ENCODE peak calls at places on chromosome 10, in six cellular contexts. T, I, B, P, A and K are unnamed samples. For H3K4me1, the result is how much of the 10 kb centered on the place peaks cover.

GRCh38 chr10:43816351-43817321 is 168.0 kb upstream of the ZNF32 start:
- DNase-seq in T (no peak), I (no peak), B (peak), P (peak), A (no peak), K (no peak)

GRCh38 chr10:128173383-128173782 is 47.2 kb upstream of the MKI67 start:
- DNase-seq in T (no peak), I (no peak), B (peak), P (peak), A (no peak), K (no peak)

GRCh38 chr10:33209777-33210176 is 124.7 kb downstream of the NRP1 start:
- DNase-seq in T (no peak), I (no peak), B (no peak), P (no peak), A (no peak), K (no peak)

GRCh38 chr10:53918755-53919154 is 882.3 kb downstream of the PCDH15 start:
- DNase-seq in T (no peak), I (no peak), B (no peak), P (no peak), A (no peak), K (no peak)

GRCh38 chr10:31648966-31649365 is 279.7 kb downstream of the ARHGAP12 start:
- DNase-seq in T (no peak), I (no peak), B (no peak), P (no peak), A (no peak), K (no peak)

GRCh38 chr10:21217107-21217506 is 308.4 kb downstream of the SKIDA1 start:
- DNase-seq in T (no peak), I (no peak), B (no peak), P (no peak), A (no peak), K (no peak)

GRCh38 chr10:61244261-61244775 is 208.9 kb downstream of the TMEM26 start:
- DNase-seq in T (no peak), I (no peak), B (no peak), P (no peak), A (no peak), K (no peak)

GRCh38 chr10:98269435-98269912 is 1.5 kb upstream of the LOXL4 start:
- DNase-seq in T (peak), I (no peak), B (peak), P (peak), A (peak), K (peak)

GRCh38 chr10:69644658-69645295 is 14.7 kb downstream of the FAM241B start:
- DNase-seq in T (no peak), I (no peak), B (peak), P (peak), A (peak), K (peak)

GRCh38 chr10:103858360-103858759 is 3.0 kb upstream of the SH3PXD2A start:
- DNase-seq in T (no peak), I (no peak), B (no peak), P (no peak), A (no peak), K (no peak)

GRCh38 chr10:107689318-107689717 is 524.8 kb upstream of the SORCS1 start:
- DNase-seq in T (no peak), I (no peak), B (no peak), P (peak), A (no peak), K (no peak)

GRCh38 chr10:60479305-60480020 is 89.8 kb upstream of the ANK3 start:
- DNase-seq in T (no peak), I (no peak), B (no peak), P (peak), A (no peak), K (no peak)

GRCh38 chr10:70849582-70850016 is 33.9 kb downstream of the SGPL1 start:
- DNase-seq in T (no peak), I (no peak), B (peak), P (peak), A (no peak), K (no peak)

GRCh38 chr10:103630156-103630555 is 136.7 kb downstream of the NEURL1 start:
- DNase-seq in T (no peak), I (no peak), B (no peak), P (no peak), A (no peak), K (no peak)

DNA sequence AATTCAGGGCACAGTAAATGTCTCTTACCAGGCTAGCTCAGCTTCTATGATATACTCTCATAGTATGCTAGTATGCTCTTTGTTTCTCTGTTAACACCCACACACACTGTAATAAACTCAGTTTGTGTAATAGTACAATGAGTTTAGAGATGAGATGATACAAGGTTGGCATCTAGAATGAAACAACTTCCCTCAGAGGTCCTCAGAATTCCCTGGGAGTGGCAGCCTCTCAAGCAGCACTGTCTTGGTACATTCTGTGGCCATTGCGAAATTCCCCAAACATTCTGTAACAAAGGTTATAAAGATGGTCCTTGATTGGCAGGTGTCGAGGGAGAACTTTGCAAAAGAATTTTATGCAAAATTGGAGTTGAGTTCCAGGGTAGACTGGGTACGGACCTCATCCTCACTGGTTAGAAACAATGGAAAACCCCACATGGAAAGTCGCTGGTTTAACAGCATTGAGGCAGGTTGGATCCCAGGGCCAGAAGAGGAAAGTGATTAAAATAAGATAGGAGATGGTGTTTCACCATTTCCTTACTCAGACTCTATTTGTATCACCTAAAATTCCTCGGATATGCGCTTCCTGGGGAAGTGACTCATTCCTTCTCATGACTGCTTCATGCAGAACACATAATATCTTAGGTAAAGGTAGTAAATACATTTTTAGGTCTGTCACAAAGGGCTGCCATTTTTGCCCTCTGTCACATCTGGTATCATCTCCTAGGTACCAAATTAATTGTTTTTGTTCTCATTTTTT is 657.8 kb downstream of the SORCS1 start:
- DNase-seq in T (no peak), I (no peak), B (no peak), P (peak), A (no peak), K (no peak)
- H3K27ac ChIP-seq in T (no peak), I (no peak), B (no peak), P (no peak), A (no peak), K (no peak)

GRCh38 chr10:124649209-124649608 is 95.0 kb downstream of the FAM53B start:
- DNase-seq in T (peak), I (no peak), B (no peak), P (peak), A (no peak), K (no peak)

GRCh38 chr10:124651402-124651887 is 92.7 kb downstream of the FAM53B start:
- DNase-seq in T (no peak), I (no peak), B (no peak), P (no peak), A (no peak), K (no peak)

GRCh38 chr10:124652200-124652599 is 92.0 kb downstream of the FAM53B start:
- DNase-seq in T (no peak), I (no peak), B (no peak), P (no peak), A (no peak), K (no peak)

GRCh38 chr10:124650263-124650662 is 93.9 kb downstream of the FAM53B start:
- DNase-seq in T (no peak), I (no peak), B (no peak), P (no peak), A (no peak), K (no peak)

DNA sequence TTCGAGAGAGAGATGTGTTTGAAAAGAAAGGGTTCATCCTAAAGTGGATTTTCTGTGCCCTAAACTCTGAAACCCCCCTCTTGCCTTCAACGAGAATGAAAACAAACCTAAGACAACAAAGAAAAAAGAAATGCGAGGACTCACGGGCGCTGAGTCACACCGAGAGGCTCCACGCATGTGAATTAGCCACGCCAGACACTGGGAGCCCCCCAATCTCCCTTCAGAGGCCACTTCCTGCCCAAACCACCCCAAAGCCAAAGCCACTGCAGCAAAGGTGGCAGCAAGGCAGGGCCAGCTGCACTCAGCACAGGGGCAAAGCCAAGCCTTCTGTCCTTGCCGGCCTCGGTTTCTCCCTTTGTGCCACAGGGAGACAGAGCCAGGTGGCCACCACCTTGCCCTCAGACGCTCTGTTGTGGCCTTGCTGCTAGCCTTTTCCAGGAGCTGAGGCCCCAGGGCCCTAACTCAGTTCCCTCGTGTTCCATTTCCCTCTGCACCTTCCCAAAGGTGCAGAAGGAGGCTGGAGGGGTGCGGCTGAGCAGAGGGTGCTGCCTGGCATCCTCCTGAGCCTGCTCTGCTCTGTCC is 93.3 kb downstream of the FAM53B start:
- DNase-seq in T (no peak), I (no peak), B (no peak), P (no peak), A (no peak), K (no peak)
- H3K4me1 ChIP-seq in T (under half), I (under half), B (under half), P (under half), A (under half), K (under half)

DNA sequence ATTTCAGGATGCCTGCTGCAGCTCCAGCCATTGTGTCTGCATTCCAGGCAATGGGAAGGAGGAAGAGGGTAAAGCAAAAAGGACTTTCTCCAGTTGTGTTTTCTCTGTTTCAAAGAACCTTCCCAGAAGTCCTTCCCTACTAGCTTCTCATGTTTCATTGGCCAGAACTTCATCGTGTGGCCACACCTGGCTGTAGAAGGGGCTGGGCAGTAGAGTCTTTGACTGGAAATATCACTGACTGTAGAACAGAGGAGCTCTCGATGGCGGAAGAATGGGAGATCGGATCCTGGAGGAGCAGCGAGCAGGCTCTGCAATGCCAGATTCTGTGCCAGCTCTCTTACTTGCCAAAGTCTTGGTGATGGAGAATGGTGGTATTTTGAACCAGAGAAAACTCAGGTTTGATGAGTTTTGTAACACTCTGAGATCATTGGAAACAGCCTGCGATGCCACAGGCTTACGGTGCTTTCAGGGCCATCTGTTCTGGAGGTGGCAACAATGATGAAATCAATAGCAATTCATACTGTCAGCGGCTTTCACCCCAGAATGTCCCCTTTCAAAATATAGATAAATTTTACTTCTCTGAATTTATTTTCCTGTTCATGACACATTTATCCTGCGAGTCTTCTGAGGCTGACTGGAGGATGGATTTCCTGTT is 204.1 kb downstream of the EMX2 start:
- DNase-seq in T (no peak), I (no peak), B (no peak), P (no peak), A (no peak), K (no peak)
- H3K4me3 ChIP-seq in T (no peak), I (no peak), B (no peak), P (no peak), A (no peak), K (no peak)

GRCh38 chr10:89085153-89085552 is 94.6 kb downstream of the FAS start:
- DNase-seq in T (no peak), I (no peak), B (no peak), P (peak), A (no peak), K (no peak)

GRCh38 chr10:89090760-89091455 is 100.3 kb downstream of the FAS start:
- DNase-seq in T (no peak), I (no peak), B (peak), P (peak), A (no peak), K (no peak)

GRCh38 chr10:89091501-89091900 is 100.9 kb downstream of the FAS start:
- DNase-seq in T (no peak), I (no peak), B (peak), P (peak), A (no peak), K (no peak)

GRCh38 chr10:89088901-89089300 is 98.3 kb downstream of the FAS start:
- DNase-seq in T (no peak), I (no peak), B (peak), P (no peak), A (no peak), K (no peak)

DNA sequence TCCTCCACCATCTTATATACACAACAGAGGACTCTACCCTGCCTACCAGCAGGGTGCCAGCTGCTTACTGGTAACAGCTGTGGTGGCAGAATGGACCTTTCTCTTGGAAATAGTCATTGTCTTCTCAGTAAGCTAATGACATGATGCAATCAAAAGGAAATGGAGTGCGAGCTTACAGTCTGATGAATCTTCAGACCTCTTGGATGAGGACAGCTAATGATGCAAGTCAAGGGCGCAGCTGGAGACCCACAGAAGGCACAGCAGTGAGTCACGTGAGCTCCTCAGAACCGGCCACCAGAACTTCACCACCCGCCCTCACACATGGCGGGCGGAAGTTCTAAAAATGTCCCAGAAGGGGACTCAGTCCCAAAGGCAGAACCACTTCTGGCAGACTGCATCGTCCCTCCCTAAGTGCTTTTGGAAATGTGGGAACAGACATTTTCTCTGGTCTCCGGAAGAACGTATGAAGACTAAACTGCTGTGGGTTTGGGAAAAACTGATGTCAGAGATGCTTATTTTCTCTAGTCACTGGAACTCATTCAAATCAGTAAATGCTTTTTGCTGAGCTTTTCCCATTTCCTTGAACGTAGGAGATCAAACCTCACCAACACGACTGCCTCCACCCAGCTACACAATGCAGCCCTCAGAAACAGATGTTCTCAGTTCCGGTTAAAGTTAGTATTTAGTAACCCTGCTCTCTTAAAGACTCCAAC is 96.4 kb downstream of the FAS start:
- DNase-seq in T (peak), I (no peak), B (peak), P (peak), A (no peak), K (peak)
- H3K27ac ChIP-seq in T (peak), I (no peak), B (peak), P (peak), A (peak), K (no peak)

DNA sequence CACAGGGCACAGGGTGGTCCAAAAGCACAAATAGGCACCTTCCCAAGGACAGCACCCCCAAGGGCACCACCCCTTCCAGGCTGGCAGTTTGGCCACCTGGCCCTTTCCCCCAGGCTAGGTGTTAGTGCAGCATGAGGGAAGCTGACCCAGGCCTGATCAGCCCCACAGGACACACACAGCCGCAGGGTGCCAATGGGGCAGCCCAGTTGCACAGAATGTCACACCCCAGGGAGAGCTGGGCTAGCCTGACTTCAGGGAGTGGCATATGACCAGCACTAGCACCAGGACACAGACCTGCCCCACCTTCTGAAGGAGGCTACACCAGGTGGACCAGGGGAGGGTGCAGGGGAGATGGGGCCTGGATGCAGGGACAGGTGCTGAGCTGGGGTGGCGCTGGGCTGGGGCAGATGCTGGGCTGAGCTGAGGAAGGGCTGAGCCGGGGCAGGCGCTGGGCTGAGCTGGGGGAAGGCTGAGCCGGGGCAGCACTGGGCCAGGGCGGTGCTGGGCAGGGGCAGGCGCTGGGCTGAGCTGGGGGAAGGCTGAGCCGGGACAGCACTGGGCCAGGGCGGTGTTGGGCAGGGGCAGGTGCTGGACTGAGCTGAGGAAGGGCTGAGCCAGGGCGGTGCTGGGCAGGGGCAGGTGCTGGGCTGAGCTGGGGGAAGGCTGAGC is 3.9 kb upstream of the ADAM8 start:
- DNase-seq in T (no peak), I (no peak), B (no peak), P (no peak), A (no peak), K (no peak)
- H3K4me1 ChIP-seq in T (under half), I (under half), B (under half), P (under half), A (under half), K (under half)

DNA sequence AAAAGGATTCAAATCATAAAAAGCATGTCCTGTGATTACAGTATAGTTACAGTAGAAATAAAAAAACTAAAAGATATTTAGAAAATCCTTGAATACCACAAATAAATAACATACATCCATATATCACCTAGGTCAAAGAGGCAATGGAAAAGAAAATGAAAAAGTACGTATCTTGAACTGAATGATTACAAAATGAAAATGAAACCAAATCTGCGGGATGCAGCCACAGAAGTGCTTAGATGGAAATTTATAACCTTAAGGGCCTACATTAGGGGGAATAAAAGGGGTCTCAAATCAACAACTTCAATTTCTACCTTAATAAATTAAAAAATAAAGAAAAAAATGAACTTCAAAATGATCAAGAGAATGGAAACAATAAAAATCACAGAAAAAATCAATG is 879.0 kb upstream of the CELF2 start:
- DNase-seq in T (no peak), I (no peak), B (peak), P (peak), A (no peak), K (no peak)
- H3K4me3 ChIP-seq in T (no peak), I (peak), B (peak), P (peak), A (no peak), K (no peak)

DNA sequence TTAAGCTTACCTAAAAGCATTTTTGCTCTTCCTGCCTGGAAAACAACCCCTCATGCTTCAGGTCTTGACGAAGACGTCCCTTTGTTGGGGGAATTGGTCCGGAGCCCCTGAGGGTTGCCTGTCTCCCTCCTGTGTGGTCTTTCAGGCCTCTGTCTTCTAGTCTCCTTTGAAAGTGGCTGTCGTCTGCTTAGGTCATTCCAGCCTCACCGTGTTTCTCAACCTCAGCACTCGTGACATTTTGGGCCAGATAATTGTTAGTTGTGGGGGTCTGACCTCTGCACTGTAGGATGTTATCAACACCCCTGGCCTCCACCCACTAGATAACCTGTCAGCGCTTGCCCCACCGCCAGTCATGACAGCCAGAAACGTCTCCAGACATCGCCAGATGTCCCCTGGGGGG is 219.1 kb downstream of the TCF7L2 start:
- DNase-seq in T (no peak), I (no peak), B (no peak), P (no peak), A (no peak), K (no peak)
- H3K27ac ChIP-seq in T (no peak), I (no peak), B (no peak), P (no peak), A (no peak), K (no peak)

GRCh38 chr10:6140141-6140841 is 51.5 kb downstream of the RBM17 start:
- DNase-seq in T (no peak), I (no peak), B (no peak), P (no peak), A (no peak), K (no peak)
- H3K4me1 ChIP-seq in T (under half), I (under half), B (under half), P (under half), A (under half), K (under half)